ENCODE peak calls at places on chromosomes 7 and 10, in ten cellular contexts. S is testis, Q is endothelial cell of umbilical vein, W is esophagus squamous epithelium, D is heart left ventricle, F is sigmoid colon, B is suprapubic skin, O is spleen, M is HCT116, Y is IMR-90. Z is an unnamed sample.

GRCh38 chr10:111119637-111120036 is 42.8 kb downstream of the ADRA2A start:
- DNase-seq in F (no peak), D (no peak), W (no peak), Y (no peak), Q (no peak), O (no peak), S (no peak), M (no peak), B (no peak), Z (no peak)

GRCh38 chr10:110425684-110426293 is 71.9 kb upstream of the DUSP5 start:
- DNase-seq in M (no peak), S (no peak), O (no peak), F (no peak), D (no peak), W (no peak), Q (no peak), Y (peak; percentile 99), B (no peak), Z (no peak)

GRCh38 chr10:72461085-72461484 is 106.4 kb upstream of the DNAJB12 start:
- DNase-seq in D (peak; percentile 26), O (no peak), S (peak; percentile 41), Y (no peak), M (no peak), W (no peak), Q (peak; percentile 11), B (no peak), F (no peak), Z (peak; percentile 38)

GRCh38 chr10:37734971-37735370 is 122.4 kb downstream of the ZNF248 start:
- DNase-seq in B (no peak), Q (no peak), M (peak; percentile 54), F (no peak), W (no peak), Y (peak; percentile 12), S (no peak), D (no peak), O (no peak), Z (no peak)

GRCh38 chr7:14861456-14861855 is 41.1 kb downstream of the DGKB start:
- DNase-seq in Y (no peak), B (no peak), Q (no peak), O (no peak), S (no peak), F (no peak), W (no peak), M (no peak), D (no peak), Z (no peak)

GRCh38 chr10:121886997-121887622 is 40.7 kb downstream of the ATE1 start:
- DNase-seq in F (peak; percentile 75), B (no peak), Y (peak; percentile 69), D (peak; percentile 57), W (no peak), O (no peak), M (peak; percentile 60), S (peak; percentile 54), Q (peak; percentile 76), Z (peak; percentile 70)

GRCh38 chr10:92829042-92829785 is 19.1 kb upstream of the EXOC6 start:
- DNase-seq in O (no peak), F (no peak), D (no peak), M (no peak), B (no peak), S (no peak), W (no peak), Q (no peak), Y (no peak), Z (no peak)

GRCh38 chr7:114969096-114969495 is 47.2 kb downstream of the MDFIC start:
- DNase-seq in Y (no peak), S (no peak), M (no peak), W (no peak), B (no peak), F (no peak), Q (no peak), D (no peak), O (no peak), Z (no peak)

DNA sequence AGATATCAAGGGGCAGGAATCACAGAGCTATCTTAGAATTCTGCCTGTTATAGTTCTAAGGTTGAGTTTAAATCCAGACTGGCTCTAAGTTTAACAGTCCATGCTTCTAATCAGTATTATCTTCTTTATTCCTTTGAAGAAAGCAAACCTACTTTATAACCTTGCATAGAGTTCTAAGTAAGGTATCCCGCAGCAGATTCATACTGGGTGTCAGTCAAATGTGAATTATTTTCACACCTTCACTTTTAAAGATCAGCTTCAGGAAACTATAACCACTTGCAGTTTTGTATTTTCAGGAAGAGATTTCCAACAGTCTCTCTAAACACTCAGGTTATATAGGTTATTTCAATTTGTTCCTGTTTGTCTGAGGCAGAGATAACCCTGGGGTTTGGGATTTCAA is 21.2 kb downstream of the STAMBPL1 start:
- DNase-seq in W (no peak), F (no peak), O (no peak), M (no peak), Y (no peak), D (no peak), S (no peak), Q (no peak), B (no peak), Z (no peak)
- H3K4me3 ChIP-seq in W (no peak overlapping the region), F (no peak overlapping the region), O (no peak overlapping the region), M (no peak overlapping the region), Y (no peak overlapping the region), D (no peak overlapping the region), S (no peak overlapping the region), Q (no peak overlapping the region), B (no peak overlapping the region), Z (no peak overlapping the region)

GRCh38 chr7:76342222-76342621 is 16.6 kb downstream of the YWHAG start:
- DNase-seq in F (peak; percentile 13), Q (no peak), B (no peak), Y (no peak), S (no peak), D (no peak), W (no peak), M (no peak), O (no peak), Z (no peak)

GRCh38 chr7:76337147-76337546 is 21.6 kb downstream of the YWHAG start:
- DNase-seq in Y (no peak), O (no peak), M (no peak), S (no peak), B (no peak), W (no peak), F (no peak), D (no peak), Q (no peak), Z (no peak)

GRCh38 chr7:76336094-76336493 is 22.7 kb downstream of the YWHAG start:
- DNase-seq in D (no peak), O (no peak), S (no peak), W (no peak), Y (no peak), M (no peak), B (no peak), F (no peak), Q (no peak), Z (no peak)

GRCh38 chr7:76340617-76341131 is 18.1 kb downstream of the YWHAG start:
- DNase-seq in B (no peak), S (no peak), Q (peak; percentile 80), W (no peak), Y (peak; percentile 92), D (no peak), F (peak; percentile 46), M (no peak), O (no peak), Z (no peak)

DNA sequence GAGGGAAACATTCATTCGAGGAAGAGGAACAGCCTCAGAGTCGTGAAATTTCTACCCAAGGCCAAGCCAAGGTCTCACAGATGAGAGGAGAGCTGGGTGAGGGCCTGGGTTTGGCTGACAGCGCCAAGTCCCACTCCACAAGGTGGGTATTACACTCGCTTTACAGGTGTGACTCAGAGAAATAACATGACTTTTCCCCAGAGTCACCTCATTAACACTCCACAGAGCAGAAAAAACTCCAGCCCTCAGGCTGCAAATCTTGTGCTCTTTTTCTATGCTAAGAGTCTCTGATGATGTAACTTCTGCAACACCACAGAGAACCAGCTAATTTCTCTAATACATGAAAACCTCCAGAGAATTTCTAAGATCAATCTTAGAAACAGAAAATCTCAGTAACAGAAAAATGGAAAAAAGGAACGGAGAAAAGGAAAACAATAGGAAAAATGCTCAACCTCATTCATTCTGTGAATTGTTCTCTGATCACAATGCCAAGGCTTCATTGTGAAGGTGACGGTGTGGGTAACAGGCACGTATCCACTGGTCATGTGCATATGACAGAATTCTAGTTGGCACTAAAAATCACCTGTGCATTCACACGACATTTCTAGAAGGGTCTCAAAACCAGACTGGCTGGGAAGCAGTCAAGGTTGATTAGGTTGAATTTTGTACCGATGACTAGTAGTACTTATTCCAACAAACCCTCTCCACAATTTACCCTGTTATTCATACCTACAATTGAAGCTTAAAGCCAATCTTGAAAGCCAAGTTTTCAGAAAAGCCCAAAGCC is 20.3 kb downstream of the YWHAG start:
- DNase-seq in F (no peak), W (no peak), O (no peak), S (no peak), B (no peak), D (no peak), Y (no peak), M (no peak), Q (no peak), Z (peak; percentile 27)
- H3K36me3 ChIP-seq in F (peaks cover 3% of the 10 kb centered on the region), W (no peaks in the 10 kb centered on the region), O (peaks cover 10% of the 10 kb centered on the region), S (no peaks in the 10 kb centered on the region), B (peaks cover 5% of the 10 kb centered on the region), D (no peaks in the 10 kb centered on the region), Y (peaks cover 21% of the 10 kb centered on the region), M (peaks cover 17% of the 10 kb centered on the region), Q (peaks cover 11% of the 10 kb centered on the region), Z (peaks cover 5% of the 10 kb centered on the region)

GRCh38 chr7:92833766-92834605 is 2.4 kb downstream of the CDK6 start:
- DNase-seq in O (peak; percentile 94), Y (peak; percentile 78), S (peak; percentile 82), B (peak; percentile 87), M (no peak), F (peak; percentile 88), Q (peak; percentile 85), D (peak; percentile 90), W (peak; percentile 8), Z (peak; percentile 76)
- TF ChIP-seq POLR2A in O (no peak), Y (no peak), S (no peak), B (no peak), M (no peak), F (no peak), Q (peak; percentile 67), D (no peak), W (no peak), Z (peak; percentile 70)

GRCh38 chr10:129960493-129961273 is 3.4 kb downstream of the EBF3 start:
- DNase-seq in D (no peak), S (no peak), W (no peak), M (no peak), F (no peak), O (no peak), B (peak; percentile 15), Y (no peak), Q (no peak), Z (no peak)

GRCh38 chr10:129958118-129958685 is 5.9 kb downstream of the EBF3 start:
- DNase-seq in Y (no peak), O (no peak), B (peak; percentile 47), Q (no peak), W (no peak), D (no peak), S (no peak), F (peak; percentile 54), M (no peak), Z (no peak)

GRCh38 chr10:129961274-129961839 is 2.7 kb downstream of the EBF3 start:
- DNase-seq in Q (no peak), M (no peak), F (no peak), Y (no peak), O (no peak), W (no peak), B (peak; percentile 13), S (no peak), D (no peak), Z (no peak)

GRCh38 chr10:129958686-129959543 is 5.2 kb downstream of the EBF3 start:
- DNase-seq in M (no peak), F (peak; percentile 40), O (peak; percentile 67), Y (no peak), B (peak; percentile 72), W (no peak), D (no peak), Q (no peak), S (no peak), Z (no peak)

GRCh38 chr10:129959544-129960492 is 4.3 kb downstream of the EBF3 start:
- DNase-seq in D (no peak), F (peak; percentile 53), M (no peak), W (no peak), Y (no peak), S (no peak), B (peak; percentile 59), Q (no peak), O (peak; percentile 51), Z (no peak)
- H3K4me3 ChIP-seq in D (peak overlapping the region; percentile 72), F (peak overlapping the region; percentile 35), M (no peak overlapping the region), W (peak overlapping the region; percentile 60), Y (no peak overlapping the region), S (peak overlapping the region; percentile 6), B (peak overlapping the region; percentile 71), Q (no peak overlapping the region), O (peak overlapping the region; percentile 57), Z (no peak overlapping the region)

Z was measured in thyroid gland.